ENCODE peak calls at places on chromosomes 7 and 10, in four cellular contexts. A, Y, S and D are unnamed samples.
A peak's percentile ranks its signal among the peaks of the same experiment; 100 is the strongest.

GRCh38 chr10:103583871-103584215 is 90.3 kb downstream of the NEURL1 start:
- DNase-seq in A (no peak), Y (no peak), S (no peak), D (no peak)

GRCh38 chr7:78326870-78327269 is 528.3 kb downstream of the PHTF2 start:
- DNase-seq in A (no peak), Y (no peak), S (peak; percentile 28), D (peak; percentile 34)

GRCh38 chr10:125060038-125060437 is 100.3 kb downstream of the CTBP2 start:
- DNase-seq in A (peak; percentile 18), Y (no peak), S (no peak), D (no peak)

GRCh38 chr10:77844713-77845454 is 81.7 kb downstream of the DLG5 start:
- DNase-seq in A (no peak), Y (no peak), S (no peak), D (peak; percentile 70)

GRCh38 chr10:119251315-119251708 is 43.9 kb downstream of the GRK5 start:
- DNase-seq in A (peak; percentile 63), Y (no peak), S (no peak), D (no peak)

GRCh38 chr7:155529346-155529745 is 17.0 kb downstream of the CNPY1 start:
- DNase-seq in A (no peak), Y (no peak), S (no peak), D (no peak)

GRCh38 chr10:78514459-78514858 is 480.8 kb downstream of the RPS24 start:
- DNase-seq in A (no peak), Y (no peak), S (no peak), D (no peak)

GRCh38 chr7:124552217-124552616 is 213.4 kb downstream of the GPR37 start:
- DNase-seq in A (no peak), Y (no peak), S (no peak), D (no peak)

GRCh38 chr10:124532106-124532641 is 70.6 kb downstream of the LHPP start:
- DNase-seq in A (no peak), Y (peak; percentile 75), S (no peak), D (no peak)

GRCh38 chr7:32070051-32070405 is 179 bp downstream of the PDE1C start:
- DNase-seq in A (no peak), Y (no peak), S (no peak), D (no peak)

GRCh38 chr10:79910836-79911235 is 38.1 kb downstream of the SFTPD start:
- DNase-seq in A (no peak), Y (no peak), S (no peak), D (no peak)

GRCh38 chr7:41051062-41051461 is 651.8 kb downstream of the INHBA start:
- DNase-seq in A (no peak), Y (no peak), S (no peak), D (no peak)

GRCh38 chr7:71173955-71174354 is 42.0 kb downstream of the GALNT17 start:
- DNase-seq in A (peak; percentile 57), Y (no peak), S (peak; percentile 49), D (no peak)

GRCh38 chr10:36036137-36036536 is 394.0 kb upstream of the FZD8 start:
- DNase-seq in A (no peak), Y (no peak), S (no peak), D (no peak)

GRCh38 chr10:69633673-69634635 is 3.9 kb downstream of the FAM241B start:
- DNase-seq in A (no peak), Y (no peak), S (no peak), D (no peak)

GRCh38 chr10:114313139-114313538 is 74.1 kb downstream of the VWA2 start:
- DNase-seq in A (no peak), Y (no peak), S (no peak), D (no peak)

GRCh38 chr10:129258570-129258969 is 208.5 kb upstream of the MGMT start:
- DNase-seq in A (no peak), Y (no peak), S (no peak), D (no peak)

GRCh38 chr7:12281026-12281425 is 69.9 kb downstream of the TMEM106B start:
- DNase-seq in A (no peak), Y (no peak), S (no peak), D (no peak)

GRCh38 chr7:119256446-119257131 is 1016.4 kb upstream of the KCND2 start:
- DNase-seq in A (no peak), Y (no peak), S (no peak), D (no peak)

GRCh38 chr7:107045195-107045960 is 873 bp downstream of the PRKAR2B start:
- DNase-seq in A (no peak), Y (no peak), S (no peak), D (no peak)

GRCh38 chr10:80444646-80445319 is 9.3 kb upstream of the TSPAN14 start:
- DNase-seq in A (peak; percentile 56), Y (no peak), S (peak; percentile 60), D (no peak)

GRCh38 chr10:98403812-98404504 is 11.0 kb downstream of the PYROXD2 start:
- DNase-seq in A (no peak), Y (no peak), S (no peak), D (no peak)

GRCh38 chr10:111646021-111646420 is 537.5 kb downstream of the GPAM start:
- DNase-seq in A (no peak), Y (no peak), S (no peak), D (no peak)

GRCh38 chr7:86939197-86939814 is 120.1 kb downstream of the ELAPOR2 start:
- DNase-seq in A (peak; percentile 28), Y (peak; percentile 41), S (no peak), D (peak; percentile 25)

GRCh38 chr10:29240991-29241660 is 47.7 kb upstream of the LYZL1 start:
- DNase-seq in A (peak; percentile 59), Y (no peak), S (no peak), D (no peak)
- TF ChIP-seq CTCF in A (no peak), Y (no peak), S (no peak), D (no peak)

GRCh38 chr7:82507976-82508677 is 64.5 kb upstream of the CACNA2D1 start:
- DNase-seq in A (no peak), Y (no peak), S (no peak), D (no peak)
- H3K4me3 ChIP-seq in A (no peak overlapping the region), Y (no peak overlapping the region), S (no peak overlapping the region), D (peak overlapping the region; percentile 33)

DNA sequence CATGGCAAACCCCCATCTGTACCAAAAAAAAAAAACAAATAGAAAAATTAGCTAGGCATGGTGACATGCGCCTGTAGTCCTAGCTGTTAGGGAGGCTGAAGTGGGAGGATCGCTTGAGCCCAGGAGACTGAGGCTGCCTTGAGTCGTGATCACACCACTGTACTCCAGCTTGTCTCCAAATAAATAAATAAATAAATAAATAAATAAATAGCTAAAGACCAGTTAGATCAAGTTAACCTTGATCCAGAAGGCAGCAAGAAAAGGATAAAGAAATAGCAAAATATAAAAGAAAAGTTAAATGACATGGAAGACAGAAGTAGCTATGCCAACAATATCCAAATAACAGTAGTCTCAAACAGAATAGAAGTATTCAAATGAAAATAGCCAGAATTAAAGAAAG is 132.2 kb upstream of the SH2B2 start:
- DNase-seq in A (no peak), Y (no peak), S (no peak), D (no peak)
- H3K36me3 ChIP-seq in A (no peaks in the 10 kb centered on the region), Y (no peaks in the 10 kb centered on the region), S (peaks cover 19% of the 10 kb centered on the region), D (no peaks in the 10 kb centered on the region)

GRCh38 chr7:56092789-56093531 is at the start of gene PHKG1:
- DNase-seq in A (peak; percentile 79), Y (no peak), S (peak; percentile 87), D (no peak)
- TF ChIP-seq CTCF in A (peak; percentile 24), Y (peak; percentile 51), S (peak; percentile 83), D (peak; percentile 53)

GRCh38 chr10:101716891-101717659 is 22.1 kb upstream of the FBXW4 start:
- DNase-seq in A (no peak), Y (no peak), S (no peak), D (no peak)
- H3K4me3 ChIP-seq in A (no peak overlapping the region), Y (no peak overlapping the region), S (no peak overlapping the region), D (no peak overlapping the region)

GRCh38 chr7:80907141-80907601 is 11.7 kb downstream of the SEMA3C start:
- DNase-seq in A (no peak), Y (no peak), S (no peak), D (no peak)

GRCh38 chr7:80907612-80908011 is 11.2 kb downstream of the SEMA3C start:
- DNase-seq in A (no peak), Y (no peak), S (no peak), D (no peak)

GRCh38 chr7:80905334-80905733 is 13.5 kb downstream of the SEMA3C start:
- DNase-seq in A (no peak), Y (no peak), S (no peak), D (no peak)

GRCh38 chr7:80908360-80908797 is 10.5 kb downstream of the SEMA3C start:
- DNase-seq in A (no peak), Y (no peak), S (no peak), D (no peak)

GRCh38 chr7:80910228-80910627 is 8.6 kb downstream of the SEMA3C start:
- DNase-seq in A (no peak), Y (no peak), S (no peak), D (no peak)
- H3K36me3 ChIP-seq in A (no peaks in the 10 kb centered on the region), Y (peaks cover 12% of the 10 kb centered on the region), S (no peaks in the 10 kb centered on the region), D (no peaks in the 10 kb centered on the region)

GRCh38 chr10:88474884-88475844 is 108.0 kb downstream of the RNLS start:
- DNase-seq in A (peak; percentile 69), Y (no peak), S (no peak), D (no peak)

GRCh38 chr10:88471909-88472308 is 111.2 kb downstream of the RNLS start:
- DNase-seq in A (no peak), Y (no peak), S (no peak), D (no peak)

GRCh38 chr10:88473989-88474883 is 108.9 kb downstream of the RNLS start:
- DNase-seq in A (peak; percentile 25), Y (peak; percentile 57), S (no peak), D (no peak)

GRCh38 chr10:88467835-88468485 is 115.2 kb downstream of the RNLS start:
- DNase-seq in A (no peak), Y (no peak), S (no peak), D (no peak)

GRCh38 chr10:88472540-88472939 is 110.6 kb downstream of the RNLS start:
- DNase-seq in A (no peak), Y (no peak), S (no peak), D (no peak)
- TF ChIP-seq CTCF in A (no peak), Y (no peak), S (no peak), D (no peak)

GRCh38 chr7:69962856-69963149 is 364.5 kb downstream of the AUTS2 start:
- DNase-seq in A (no peak), Y (no peak), S (no peak), D (no peak)
- H3K4me3 ChIP-seq in A (no peak overlapping the region), Y (no peak overlapping the region), S (peak overlapping the region; percentile 30), D (no peak overlapping the region)

GRCh38 chr10:96610817-96611216 is 24.0 kb upstream of the TM9SF3 start:
- DNase-seq in A (no peak), Y (no peak), S (no peak), D (no peak)
- H3K36me3 ChIP-seq in A (no peaks in the 10 kb centered on the region), Y (no peaks in the 10 kb centered on the region), S (no peaks in the 10 kb centered on the region), D (no peaks in the 10 kb centered on the region)